ENCODE peak calls at places on chromosomes 5 and 9, in eight cellular contexts. F, V, H, M, B, C, T and O are unnamed samples.
A peak's percentile ranks its signal among the peaks of the same experiment; 100 is the strongest.

GRCh38 chr9:98809311-98810105 is 2.0 kb downstream of the GALNT12 start:
- DNase-seq in V (no peak), M (peak; percentile 73), B (no peak), C (no peak), F (peak; percentile 18), H (no peak), T (peak; percentile 44), O (no peak)

GRCh38 chr5:172235132-172235780 is 41.3 kb downstream of the EFCAB9 start:
- DNase-seq in T (no peak), V (no peak), F (no peak), M (peak; percentile 21), C (no peak), B (no peak), H (no peak), O (no peak)

GRCh38 chr5:57696005-57696755 is 213.6 kb upstream of the ACTBL2 start:
- DNase-seq in F (no peak), H (no peak), V (no peak), M (no peak), T (no peak), B (no peak), C (no peak), O (no peak)

GRCh38 chr5:145811834-145812625 is 23.1 kb downstream of the PRELID2 start:
- DNase-seq in V (peak; percentile 60), F (peak; percentile 19), B (no peak), M (peak; percentile 41), C (no peak), H (no peak), T (no peak), O (no peak)

GRCh38 chr5:139648205-139649081 is at the start of gene CXXC5:
- DNase-seq in F (peak; percentile 80), C (peak; percentile 85), H (no peak), V (no peak), M (peak; percentile 93), T (peak; percentile 85), B (peak; percentile 94), O (peak; percentile 79)

GRCh38 chr5:669111-669841 is 23.9 kb downstream of the TPPP start:
- DNase-seq in M (peak; percentile 43), T (no peak), F (peak; percentile 77), V (no peak), H (no peak), B (peak; percentile 75), C (peak; percentile 58), O (no peak)

GRCh38 chr9:34463098-34463900 is 4.7 kb downstream of the DNAI1 start:
- DNase-seq in C (no peak), V (no peak), H (no peak), F (no peak), T (no peak), M (no peak), B (no peak), O (no peak)

GRCh38 chr9:98944130-98945074 is 695 bp downstream of the COL15A1 start:
- DNase-seq in V (no peak), C (no peak), T (no peak), H (no peak), M (no peak), F (peak; percentile 24), B (no peak), O (peak; percentile 48)

GRCh38 chr5:73853091-73853490 is 227.1 kb downstream of the ARHGEF28 start:
- DNase-seq in H (no peak), F (no peak), B (no peak), C (no peak), V (no peak), M (no peak), T (no peak), O (no peak)

DNA sequence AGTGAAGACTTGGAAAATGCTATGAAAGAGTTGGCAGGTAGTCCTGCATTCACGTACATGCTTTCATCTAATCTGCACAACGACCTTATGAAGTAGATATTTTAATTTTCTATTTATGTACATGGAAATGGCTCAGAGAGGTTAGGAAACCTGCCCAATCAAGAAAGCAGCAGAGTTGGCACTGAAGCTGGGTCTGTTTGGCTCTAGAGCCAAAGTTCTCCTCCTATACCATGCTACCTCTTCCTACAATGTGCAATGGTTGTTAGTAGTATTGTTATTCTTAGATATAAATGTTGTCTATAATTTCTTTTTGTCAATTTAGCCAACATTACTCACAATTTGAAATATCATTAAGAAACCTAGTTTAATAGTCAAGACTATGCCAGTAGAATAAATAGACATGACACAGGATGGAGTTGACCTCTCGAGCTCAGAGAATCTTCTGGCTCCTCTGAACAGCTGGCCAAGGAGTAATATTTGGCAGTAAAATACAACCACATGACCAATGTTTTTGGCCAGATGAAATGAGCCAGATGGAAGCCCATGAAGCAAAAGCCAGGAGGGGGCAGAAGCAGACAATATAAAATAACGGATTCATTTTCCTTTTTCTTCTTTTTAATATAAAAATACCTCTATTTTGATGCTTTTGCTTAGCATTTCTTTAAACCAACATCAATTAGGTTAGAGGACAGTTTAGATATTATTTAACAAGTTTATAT is 542.3 kb downstream of the PDE4D start:
- DNase-seq in V (no peak), C (no peak), M (no peak), T (no peak), B (peak; percentile 43), F (no peak), H (no peak), O (no peak)
- TF ChIP-seq CTCF in V (no peak), C (no peak), M (no peak), T (no peak), B (peak; percentile 43), F (no peak), H (no peak), O (no peak)

GRCh38 chr9:90919883-90920282 is 118.3 kb downstream of the SYK start:
- DNase-seq in H (no peak), F (no peak), M (no peak), T (no peak), V (no peak), B (peak; percentile 91), C (no peak), O (no peak)

GRCh38 chr9:90914196-90914595 is 112.6 kb downstream of the SYK start:
- DNase-seq in H (no peak), C (no peak), M (no peak), V (no peak), B (no peak), F (no peak), T (no peak), O (no peak)

GRCh38 chr9:90914868-90915483 is 113.4 kb downstream of the SYK start:
- DNase-seq in C (peak; percentile 90), T (peak; percentile 71), M (peak; percentile 89), V (peak; percentile 78), B (peak; percentile 84), H (peak; percentile 29), F (peak; percentile 72), O (peak; percentile 64)

GRCh38 chr9:90916147-90916734 is 114.6 kb downstream of the SYK start:
- DNase-seq in F (no peak), M (no peak), T (no peak), V (no peak), B (no peak), C (no peak), H (no peak), O (no peak)

DNA sequence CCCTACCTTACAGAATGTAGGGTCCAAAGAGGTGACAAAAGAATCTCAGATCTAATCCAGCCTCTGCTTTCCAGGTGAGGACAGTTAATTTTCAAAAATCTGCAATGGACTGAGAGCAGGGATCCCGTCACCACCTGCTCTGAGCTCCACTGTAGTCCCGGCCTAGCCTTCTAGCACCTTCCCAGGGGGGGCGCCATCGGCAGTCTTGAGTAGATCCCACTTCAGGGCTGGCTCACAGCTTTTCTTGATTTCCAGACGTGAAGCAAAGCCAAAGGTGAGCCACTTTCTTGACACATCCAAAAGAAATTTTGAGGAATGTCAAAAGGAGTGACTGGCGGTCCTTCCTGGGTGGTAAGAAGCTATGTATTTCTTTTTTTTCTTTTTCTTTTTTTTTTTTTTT is 114.1 kb downstream of the SYK start:
- DNase-seq in C (no peak), T (peak; percentile 55), F (peak; percentile 61), V (no peak), H (no peak), B (no peak), M (peak; percentile 46), O (no peak)
- TF ChIP-seq CTCF in C (peak; percentile 3), T (no peak), F (peak; percentile 3), V (no peak), H (no peak), B (no peak), M (peak; percentile 31), O (no peak)

GRCh38 chr5:93926831-93927600 is 185.6 kb upstream of the POU5F2 start:
- DNase-seq in B (no peak), T (no peak), V (no peak), C (no peak), H (no peak), M (no peak), F (no peak), O (no peak)

GRCh38 chr5:93922551-93922950 is 181.2 kb upstream of the POU5F2 start:
- DNase-seq in H (no peak), V (no peak), C (no peak), B (no peak), M (no peak), T (no peak), F (no peak), O (no peak)

GRCh38 chr5:93929146-93929545 is 187.7 kb upstream of the POU5F2 start:
- DNase-seq in F (no peak), H (no peak), C (no peak), B (no peak), M (no peak), V (no peak), T (no peak), O (no peak)

GRCh38 chr5:93924628-93925027 is 183.2 kb upstream of the POU5F2 start:
- DNase-seq in C (no peak), B (no peak), M (no peak), F (no peak), H (no peak), T (no peak), V (no peak), O (no peak)

DNA sequence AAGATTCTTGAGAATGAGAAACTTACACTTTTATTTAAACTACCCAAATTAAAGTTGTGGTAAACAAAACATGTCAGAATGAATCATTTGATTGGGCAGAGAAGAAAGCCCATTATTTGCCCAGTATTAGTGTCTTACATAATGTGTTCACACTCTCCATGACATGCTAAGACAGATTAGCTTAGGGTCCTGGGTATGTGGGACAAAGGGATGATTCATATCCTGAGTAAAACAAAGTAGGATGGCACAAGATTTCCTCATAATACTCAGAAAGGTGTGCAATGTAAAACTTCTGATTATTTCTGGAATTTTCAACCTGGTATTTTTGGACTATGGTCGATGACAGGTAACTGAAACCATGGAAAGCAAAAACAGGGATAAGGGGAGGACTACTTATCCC is 183.9 kb upstream of the POU5F2 start:
- DNase-seq in F (no peak), M (no peak), B (no peak), H (no peak), C (no peak), V (no peak), T (no peak), O (no peak)
- TF ChIP-seq CTCF in F (no peak), M (no peak), B (no peak), H (no peak), C (no peak), V (no peak), T (no peak), O (no peak)

DNA sequence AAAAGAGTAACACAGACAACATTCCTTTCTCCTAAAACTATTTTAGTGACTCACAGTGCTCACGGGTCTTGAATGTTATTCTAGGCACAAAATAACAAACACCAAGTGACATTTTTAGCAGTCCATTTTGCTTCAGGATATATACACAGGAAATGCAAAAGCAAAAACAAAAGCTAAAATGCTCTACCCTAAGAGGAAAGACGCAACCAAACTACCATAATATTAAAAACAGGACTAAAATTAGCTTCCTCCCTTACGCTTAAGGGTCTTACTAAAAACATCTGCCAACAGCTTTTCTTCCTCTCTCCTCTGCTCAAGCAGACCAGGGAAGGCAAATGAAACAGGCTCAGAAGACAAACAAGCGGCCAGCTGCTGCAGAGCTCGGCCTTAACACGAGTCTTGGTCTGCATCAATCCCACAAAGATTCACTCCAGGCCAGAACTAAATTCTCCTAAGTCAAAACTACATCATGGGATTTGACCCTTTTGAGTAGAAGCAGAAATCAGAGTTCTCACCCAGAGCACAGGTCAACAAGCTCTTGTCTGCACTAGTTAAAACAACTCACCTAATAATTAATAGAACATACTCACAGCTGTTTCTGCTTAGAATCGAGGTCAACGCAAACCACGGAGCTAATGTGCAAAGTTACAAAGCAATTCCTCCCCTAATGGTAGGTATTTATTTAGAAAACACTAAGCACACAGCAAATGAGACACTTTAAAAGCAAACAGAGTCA is 62.3 kb downstream of the RAPGEF1 start:
- DNase-seq in T (no peak), C (peak; percentile 59), V (peak; percentile 55), M (no peak), B (no peak), H (no peak), F (no peak), O (no peak)
- TF ChIP-seq CTCF in T (no peak), C (no peak), V (no peak), M (no peak), B (no peak), H (no peak), F (no peak), O (no peak)